ENCODE peak calls at places on chromosomes 2 and 18, in seven cellular contexts. W, F, Y, Q, P, X and U are unnamed samples.

GRCh38 chr18:23844991-23845680 is 155.9 kb downstream of the LAMA3 start:
- DNase-seq in F (peak; percentile 80), W (no peak), X (no peak), P (peak; percentile 49), Q (no peak), Y (no peak), U (no peak)

GRCh38 chr2:24493713-24494112 is 2.7 kb downstream of the NCOA1 start:
- DNase-seq in F (no peak), X (no peak), Q (peak; percentile 45), P (no peak), W (no peak), Y (no peak), U (no peak)

GRCh38 chr2:29390131-29390530 is 274.9 kb downstream of the CLIP4 start:
- DNase-seq in Q (no peak), P (no peak), X (no peak), Y (no peak), F (no peak), W (no peak), U (no peak)

GRCh38 chr2:172962824-172963223 is 112.8 kb upstream of the MAP3K20 start:
- DNase-seq in Y (no peak), Q (no peak), X (peak; percentile 29), W (no peak), F (no peak), P (no peak), U (no peak)

GRCh38 chr2:61898810-61899209 is 6.7 kb upstream of the COMMD1 start:
- DNase-seq in F (peak; percentile 18), Y (no peak), P (no peak), W (no peak), Q (no peak), X (no peak), U (no peak)

GRCh38 chr2:81282151-81282769 is 977.7 kb upstream of the LRRTM1 start:
- DNase-seq in Y (no peak), X (no peak), W (no peak), Q (no peak), F (no peak), P (no peak), U (no peak)

GRCh38 chr18:22985250-22985649 is 52.1 kb downstream of the RBBP8 start:
- DNase-seq in Q (peak; percentile 65), P (no peak), Y (no peak), W (no peak), F (no peak), X (no peak), U (no peak)

GRCh38 chr18:65786400-65786948 is 35.7 kb downstream of the CDH7 start:
- DNase-seq in P (no peak), W (no peak), Y (no peak), Q (no peak), X (no peak), F (no peak), U (no peak)

GRCh38 chr2:105866439-105867170 is 121.9 kb downstream of the NCK2 start:
- DNase-seq in Q (peak; percentile 93), F (no peak), P (no peak), Y (no peak), W (no peak), X (no peak), U (no peak)

GRCh38 chr2:148978736-148979135 is 59.8 kb upstream of the LYPD6B start:
- DNase-seq in Q (no peak), F (no peak), P (no peak), X (no peak), W (no peak), Y (no peak), U (no peak)

GRCh38 chr2:48287971-48288370 is 242.0 kb upstream of the STON1 start:
- DNase-seq in W (no peak), P (no peak), Y (no peak), X (no peak), F (no peak), Q (no peak), U (no peak)

GRCh38 chr2:81714817-81715216 is 1410.3 kb upstream of the LRRTM1 start:
- DNase-seq in Q (no peak), X (no peak), W (no peak), F (no peak), P (no peak), Y (no peak), U (no peak)

GRCh38 chr2:25707927-25708326 is 34.5 kb upstream of the DTNB start:
- DNase-seq in W (no peak), F (no peak), Q (peak; percentile 62), Y (no peak), P (no peak), X (no peak), U (no peak)

GRCh38 chr18:48736861-48737260 is 198.0 kb downstream of the CTIF start:
- DNase-seq in W (no peak), X (no peak), Y (no peak), F (no peak), Q (peak; percentile 30), P (no peak), U (no peak)

GRCh38 chr2:169928463-169928864 is 101.2 kb downstream of the UBR3 start:
- DNase-seq in P (no peak), Q (peak; percentile 71), X (peak; percentile 16), Y (peak; percentile 44), F (peak; percentile 43), W (peak; percentile 8), U (peak; percentile 30)

GRCh38 chr18:48902023-48902855 is 48.5 kb downstream of the SMAD7 start:
- DNase-seq in W (peak; percentile 91), Y (no peak), Q (peak; percentile 98), F (no peak), X (peak; percentile 43), P (no peak), U (no peak)

GRCh38 chr2:157036715-157037114 is 220.8 kb upstream of the GALNT5 start:
- DNase-seq in F (no peak), X (no peak), Y (no peak), P (no peak), W (no peak), Q (no peak), U (no peak)

GRCh38 chr2:72097276-72097675 is 50.4 kb downstream of the CYP26B1 start:
- DNase-seq in Y (no peak), Q (no peak), W (no peak), F (no peak), X (no peak), P (no peak), U (no peak)

GRCh38 chr2:69400121-69400520 is 13.1 kb upstream of the GFPT1 start:
- DNase-seq in X (no peak), Q (no peak), F (no peak), P (no peak), Y (no peak), W (no peak), U (no peak)

GRCh38 chr2:3168230-3168891 is 209.3 kb downstream of the EIPR1 start:
- DNase-seq in W (no peak), Y (no peak), F (peak; percentile 21), P (no peak), X (peak; percentile 59), Q (peak; percentile 68), U (no peak)

GRCh38 chr18:22188551-22189267 is 19.3 kb downstream of the GATA6 start:
- DNase-seq in Q (no peak), P (no peak), X (no peak), Y (no peak), W (no peak), F (no peak), U (no peak)

GRCh38 chr18:55861266-55861665 is 273.3 kb upstream of the TCF4 start:
- DNase-seq in Y (no peak), Q (no peak), X (no peak), P (no peak), W (no peak), F (peak; percentile 5), U (no peak)

GRCh38 chr2:232809349-232810124 is 33.2 kb upstream of the KCNJ13 start:
- DNase-seq in Q (no peak), F (no peak), W (peak; percentile 12), Y (peak; percentile 4), X (no peak), P (no peak), U (no peak)

GRCh38 chr2:1248187-1248586 is 165.1 kb upstream of the TPO start:
- DNase-seq in P (no peak), Q (no peak), X (no peak), W (no peak), F (no peak), Y (no peak), U (no peak)

GRCh38 chr2:229343661-229344060 is 72.6 kb upstream of the PID1 start:
- DNase-seq in P (no peak), F (no peak), W (no peak), Y (no peak), Q (no peak), X (no peak), U (no peak)

GRCh38 chr2:223596208-223596607 is 6.0 kb downstream of the SCG2 start:
- DNase-seq in W (no peak), Q (no peak), X (no peak), P (no peak), F (no peak), Y (no peak), U (no peak)

GRCh38 chr2:174013310-174013751 is 48.2 kb upstream of the SP3 start:
- DNase-seq in X (no peak), Y (no peak), Q (peak; percentile 87), P (peak; percentile 55), W (no peak), F (no peak), U (no peak)

GRCh38 chr2:111705711-111706323 is 178.2 kb downstream of the ANAPC1 start:
- DNase-seq in P (peak; percentile 69), X (peak; percentile 82), W (no peak), F (peak; percentile 99), Y (peak; percentile 26), Q (no peak), U (no peak)

GRCh38 chr18:35851286-35851967 is 121.1 kb upstream of the RMP24 start:
- DNase-seq in W (no peak), F (no peak), P (no peak), Y (no peak), X (no peak), Q (no peak), U (no peak)